ENCODE peak calls at places on chromosomes 3 and 15, in seven cellular contexts. T is foreskin fibroblast, G is left ventricle myocardium inferior, Z is sigmoid colon, R is fibroblast of lung, X is hepatocyte, O is HepG2. I is an unnamed sample.

GRCh38 chr3:5188419-5189405 is 1.2 kb downstream of the EDEM1 start:
- DNase-seq in T (no peak), G (no peak), Z (no peak), R (peak), X (peak), O (peak), I (peak)

GRCh38 chr3:35505181-35505580 is 134.1 kb upstream of the ARPP21 start:
- DNase-seq in T (no peak), G (no peak), Z (no peak), R (no peak), X (peak), O (no peak), I (peak)

GRCh38 chr15:95284933-95285401 is 1045.5 kb upstream of the NR2F2 start:
- DNase-seq in T (no peak), G (no peak), Z (no peak), R (peak), X (no peak), O (no peak), I (no peak)

GRCh38 chr15:76584868-76585572 is 248.4 kb downstream of the ISL2 start:
- DNase-seq in T (no peak), G (no peak), Z (no peak), R (no peak), X (no peak), O (no peak), I (no peak)

GRCh38 chr15:62847900-62848489 is 194.6 kb upstream of the TPM1 start:
- DNase-seq in T (peak), G (peak), Z (peak), R (peak), X (peak), O (peak), I (peak)

GRCh38 chr3:139281512-139282196 is 62.2 kb upstream of the MRPS22 start:
- DNase-seq in T (peak), G (no peak), Z (no peak), R (no peak), X (no peak), O (no peak), I (no peak)

GRCh38 chr3:195751584-195751983 is 30.8 kb downstream of the MUC20 start:
- DNase-seq in T (no peak), G (no peak), Z (no peak), R (no peak), X (peak), O (no peak), I (no peak)

GRCh38 chr3:192395506-192395905 is 331.8 kb downstream of the FGF12 start:
- DNase-seq in T (no peak), G (no peak), Z (no peak), R (no peak), X (no peak), O (no peak), I (no peak)

GRCh38 chr3:147651107-147651506 is 241.9 kb downstream of the ZIC1 start:
- DNase-seq in T (no peak), G (peak), Z (no peak), R (no peak), X (no peak), O (no peak), I (peak)

GRCh38 chr3:65647369-65647768 is 391.3 kb downstream of the MAGI1 start:
- DNase-seq in T (no peak), G (no peak), Z (no peak), R (no peak), X (no peak), O (no peak), I (no peak)

GRCh38 chr3:65996605-65997004 is 42.1 kb downstream of the MAGI1 start:
- DNase-seq in T (no peak), G (peak), Z (peak), R (no peak), X (peak), O (no peak), I (no peak)

GRCh38 chr3:161890147-161890625 is 393.6 kb downstream of the OTOL1 start:
- DNase-seq in T (peak), G (no peak), Z (no peak), R (peak), X (peak), O (no peak), I (peak)

GRCh38 chr3:194042947-194043346 is 93.0 kb upstream of the HES1 start:
- DNase-seq in T (peak), G (no peak), Z (no peak), R (peak), X (no peak), O (peak), I (no peak)

GRCh38 chr3:192802957-192803899 is 75.9 kb upstream of the FGF12 start:
- DNase-seq in T (no peak), G (no peak), Z (no peak), R (peak), X (peak), O (peak), I (no peak)

GRCh38 chr3:129608087-129608935 is 1.8 kb upstream of the PLXND1 start:
- DNase-seq in T (no peak), G (no peak), Z (no peak), R (peak), X (peak), O (no peak), I (no peak)

GRCh38 chr15:41483519-41483918 is 10.2 kb upstream of the ITPKA start:
- DNase-seq in T (no peak), G (no peak), Z (no peak), R (no peak), X (no peak), O (no peak), I (no peak)

GRCh38 chr15:36917411-36918267 is 182.7 kb downstream of the MEIS2 start:
- DNase-seq in T (no peak), G (no peak), Z (no peak), R (no peak), X (no peak), O (no peak), I (no peak)

GRCh38 chr15:67821784-67822451 is 3.4 kb upstream of the SKOR1 start:
- DNase-seq in T (no peak), G (no peak), Z (no peak), R (no peak), X (no peak), O (no peak), I (no peak)

GRCh38 chr3:123153821-123154323 is 47.9 kb upstream of the SEC22A start:
- DNase-seq in T (no peak), G (no peak), Z (no peak), R (no peak), X (no peak), O (no peak), I (no peak)

GRCh38 chr15:80779658-80780415 is 667 bp downstream of the CEMIP start:
- DNase-seq in T (no peak), G (no peak), Z (no peak), R (peak), X (peak), O (peak), I (no peak)

GRCh38 chr15:52261498-52262242 is 33.9 kb downstream of the MYO5C start:
- DNase-seq in T (peak), G (peak), Z (peak), R (peak), X (peak), O (no peak), I (peak)

GRCh38 chr3:153599685-153600084 is 437.7 kb downstream of the RAP2B start:
- DNase-seq in T (peak), G (no peak), Z (no peak), R (peak), X (peak), O (peak), I (peak)

GRCh38 chr3:151278223-151278622 is at the start of gene P2RY14:
- DNase-seq in T (no peak), G (no peak), Z (no peak), R (no peak), X (no peak), O (no peak), I (no peak)

GRCh38 chr3:48952510-48953118 is 34.0 kb downstream of the ARIH2 start:
- DNase-seq in T (no peak), G (no peak), Z (no peak), R (no peak), X (peak), O (peak), I (peak)

GRCh38 chr3:50133283-50133615 is 21.9 kb upstream of the SEMA3F start:
- DNase-seq in T (no peak), G (no peak), Z (no peak), R (no peak), X (no peak), O (no peak), I (no peak)

GRCh38 chr15:36361351-36361870 is 218.0 kb upstream of the CDIN1 start:
- DNase-seq in T (peak), G (no peak), Z (no peak), R (peak), X (no peak), O (no peak), I (no peak)

GRCh38 chr3:146625117-146625775 is 20.1 kb upstream of the PLSCR5 start:
- DNase-seq in T (no peak), G (no peak), Z (no peak), R (peak), X (no peak), O (no peak), I (no peak)

GRCh38 chr15:67125589-67126502 is 60.4 kb downstream of the SMAD3 start:
- DNase-seq in T (peak), G (peak), Z (peak), R (peak), X (peak), O (no peak), I (peak)

GRCh38 chr15:65695073-65695472 is 73.3 kb downstream of the SLC24A1 start:
- DNase-seq in T (no peak), G (no peak), Z (no peak), R (peak), X (no peak), O (no peak), I (no peak)

GRCh38 chr3:14439501-14440167 is 37.2 kb downstream of the SLC6A6 start:
- DNase-seq in T (no peak), G (peak), Z (peak), R (peak), X (no peak), O (no peak), I (peak)

GRCh38 chr3:195007151-195007550 is 263.8 kb downstream of the XXYLT1 start:
- DNase-seq in T (no peak), G (no peak), Z (no peak), R (no peak), X (no peak), O (no peak), I (no peak)

GRCh38 chr15:48582472-48583235 is 62.9 kb downstream of the FBN1 start:
- DNase-seq in T (peak), G (no peak), Z (no peak), R (peak), X (no peak), O (no peak), I (no peak)

DNA sequence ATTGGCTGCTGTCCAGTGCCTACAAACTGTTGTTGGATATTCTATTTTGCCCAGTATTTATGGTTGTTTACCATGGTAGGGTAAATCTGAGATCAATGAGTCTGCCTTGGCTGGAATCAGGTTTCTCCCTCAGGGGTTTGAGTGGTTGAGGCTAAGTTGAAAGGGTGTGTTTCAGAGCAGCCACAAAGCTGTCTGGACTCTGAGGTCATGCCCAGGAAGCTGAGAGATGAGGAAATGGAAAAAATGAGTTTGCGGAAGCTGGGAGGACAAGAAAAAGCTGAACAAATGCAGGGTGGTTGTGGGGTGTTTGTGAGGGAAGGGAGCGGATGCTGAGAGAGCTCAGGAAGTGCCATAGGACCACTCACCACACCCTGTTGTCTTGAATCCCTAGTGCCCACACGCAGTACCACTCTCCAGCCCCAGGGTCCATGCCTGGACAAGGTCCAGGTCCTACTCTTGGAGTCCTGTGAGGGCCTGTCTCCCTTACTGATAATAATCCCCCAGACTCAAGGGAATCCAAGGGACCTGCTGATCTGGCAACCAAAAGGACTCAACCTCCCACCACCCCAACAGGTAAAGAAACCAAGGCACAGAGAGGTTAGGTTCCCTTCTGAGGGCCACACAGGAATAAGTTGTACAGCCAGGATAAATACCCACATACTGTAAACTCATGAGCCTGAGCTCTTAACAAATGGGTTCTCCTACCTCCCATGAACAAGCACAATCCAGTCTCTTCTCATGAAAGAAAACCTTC is 81.6 kb downstream of the PPCDC start:
- DNase-seq in T (peak), G (no peak), Z (no peak), R (peak), X (peak), O (peak), I (peak)
- TF ChIP-seq CTCF in T (no peak), G (no peak), Z (no peak), R (no peak), X (no peak), O (no peak), I (peak)

DNA sequence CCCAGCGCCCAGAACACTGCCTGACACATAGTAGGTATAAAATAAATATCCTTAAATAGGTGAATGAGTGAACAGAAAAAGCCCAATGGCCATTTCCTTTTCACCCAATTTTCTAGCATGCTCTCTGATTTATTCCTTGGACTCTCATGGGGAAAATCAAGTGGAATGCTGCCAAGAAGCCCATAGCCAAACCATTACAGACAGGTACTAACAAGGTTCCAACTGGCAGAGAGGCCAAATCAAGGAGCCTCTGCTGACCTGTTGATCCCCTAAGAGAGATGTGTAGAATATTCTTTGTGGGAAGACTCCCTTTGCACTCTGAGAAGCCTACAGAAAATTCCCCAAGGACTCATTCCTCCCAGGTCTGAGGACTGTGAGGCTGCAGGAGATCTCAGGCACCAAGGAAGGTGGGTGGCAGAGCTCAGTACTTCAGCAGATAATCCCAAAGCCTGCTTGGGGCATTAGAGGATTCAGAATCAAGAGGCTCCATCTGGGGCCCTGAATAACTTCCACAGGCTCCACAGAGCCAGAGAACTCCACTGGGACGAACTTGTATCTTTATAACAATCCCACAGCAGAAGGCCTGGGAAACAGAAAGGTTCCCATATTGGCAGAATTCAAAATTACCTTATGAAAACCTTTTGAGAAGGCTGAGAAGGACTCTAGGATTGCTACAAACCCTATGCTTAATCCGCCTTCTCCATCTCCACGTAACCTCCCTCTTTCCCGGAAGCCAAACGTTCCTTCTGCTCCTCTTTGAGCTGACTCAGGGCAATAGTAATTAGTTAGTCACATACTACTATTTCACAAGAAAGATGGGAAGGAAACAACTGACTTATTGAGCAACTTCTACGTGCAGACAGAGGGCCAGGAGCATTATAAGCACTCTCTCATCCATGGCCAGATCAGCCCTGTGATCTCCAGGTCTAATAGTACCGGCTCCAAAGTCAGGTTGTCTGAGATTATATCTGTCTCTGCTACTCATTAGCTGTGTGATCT is 34.5 kb downstream of the PRICKLE2 start:
- DNase-seq in T (peak), G (no peak), Z (no peak), R (peak), X (peak), O (no peak), I (no peak)
- H3K4me3 ChIP-seq in T (no peak), G (no peak), Z (no peak), R (no peak), X (no peak), O (no peak), I (no peak)

DNA sequence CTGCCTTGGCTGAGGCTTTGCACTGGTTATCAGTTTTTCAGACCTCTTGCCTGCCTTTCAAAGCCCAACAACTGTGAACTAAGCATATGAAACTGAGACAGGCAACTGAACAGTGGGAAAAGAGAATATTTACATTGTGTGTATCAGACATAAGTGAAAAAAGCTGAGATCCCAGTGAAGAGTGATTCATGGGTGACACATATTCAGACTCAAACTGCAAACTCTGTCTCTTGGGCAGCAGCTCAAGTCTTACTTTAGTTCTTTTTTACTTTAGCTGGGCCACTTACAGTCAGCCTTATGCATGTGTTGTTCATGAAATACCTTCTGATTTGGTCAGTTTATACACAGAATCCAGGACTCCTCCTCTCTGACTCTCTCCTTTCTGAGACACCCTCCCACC is 19.2 kb downstream of the SUCLG2 start:
- DNase-seq in T (peak), G (no peak), Z (no peak), R (peak), X (no peak), O (no peak), I (no peak)
- TF ChIP-seq CTCF in T (no peak), G (no peak), Z (no peak), R (no peak), X (no peak), O (no peak), I (no peak)

DNA sequence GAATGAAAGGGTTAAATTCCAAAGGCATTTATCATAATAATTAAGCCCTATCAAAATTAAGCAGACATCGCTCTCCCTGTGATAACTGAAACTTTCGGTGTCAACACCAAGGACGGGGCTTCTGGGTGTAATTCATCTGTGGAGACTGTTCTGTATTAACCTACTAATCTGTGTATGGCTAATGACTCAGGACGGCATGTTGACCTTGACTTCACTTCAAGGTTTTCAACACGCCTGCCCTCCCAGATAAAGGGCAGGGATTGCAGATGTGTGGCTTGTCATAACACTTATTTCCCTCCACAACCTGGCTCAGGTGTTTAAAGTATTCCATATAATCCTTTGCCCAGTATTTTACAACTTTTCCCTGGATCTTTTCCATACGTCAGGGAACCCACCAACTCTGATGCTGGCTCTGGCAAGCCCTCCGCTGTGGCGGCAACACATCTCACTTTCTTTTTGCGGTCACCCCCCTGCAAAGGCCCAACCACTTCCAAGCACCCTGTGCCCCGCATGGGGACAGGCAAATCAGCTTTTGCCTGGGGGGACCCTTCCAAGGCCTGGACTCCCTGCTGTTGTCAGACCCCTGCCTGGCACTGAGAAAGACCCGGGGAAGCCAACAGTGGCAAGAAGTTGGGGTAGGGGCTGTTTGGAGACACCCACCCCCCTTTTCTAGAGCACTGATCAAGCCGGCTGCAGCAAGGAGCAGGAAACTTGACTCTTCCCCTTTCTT is 93.2 kb upstream of the MEF2A start:
- DNase-seq in T (no peak), G (no peak), Z (peak), R (no peak), X (no peak), O (peak), I (peak)
- H3K4me3 ChIP-seq in T (no peak), G (no peak), Z (no peak), R (no peak), X (no peak), O (no peak), I (no peak)

DNA sequence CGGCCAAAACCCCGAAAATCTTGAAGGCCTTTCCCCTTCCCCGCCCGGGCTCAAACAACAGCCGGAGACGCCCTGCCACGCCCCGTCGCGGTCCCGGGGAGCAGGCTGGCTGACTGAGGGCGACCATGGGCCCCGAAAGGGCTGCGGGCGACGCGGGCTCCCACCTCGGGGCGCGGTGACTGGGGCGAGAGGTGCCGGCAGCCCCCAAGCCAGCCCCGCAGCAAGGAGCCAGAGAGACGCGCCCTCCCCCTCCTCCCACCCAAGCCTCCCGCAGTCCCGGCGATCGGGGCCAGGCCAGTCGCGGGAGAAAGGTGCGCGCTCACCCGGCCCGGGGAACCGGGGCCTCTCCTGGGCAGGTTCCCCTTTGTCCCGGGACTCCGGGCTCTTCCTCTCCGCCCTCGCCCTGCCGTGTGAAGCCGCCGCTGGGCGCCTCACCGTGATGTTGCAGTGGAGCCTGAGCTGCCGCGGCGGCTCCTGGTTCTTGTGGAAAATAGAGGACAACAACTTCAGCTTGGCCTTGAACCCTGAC is 30.6 kb upstream of the ZSCAN2 start:
- DNase-seq in T (peak), G (peak), Z (peak), R (no peak), X (peak), O (no peak), I (peak)
- TF ChIP-seq CTCF in T (no peak), G (no peak), Z (no peak), R (no peak), X (no peak), O (no peak), I (no peak)

I was measured in adrenal gland.